ENCODE peak calls at places on chromosome X, in nine cellular contexts. D, X, V, A, M, N, J, B and Z are unnamed samples.

GRCh38 chrX:132068405-132068804 is 45.3 kb downstream of the STK26 start:
- DNase-seq in V (peak; percentile 4), N (no peak), B (no peak), J (no peak), D (no peak), M (no peak), A (no peak), X (no peak), Z (no peak)

GRCh38 chrX:107678957-107679740 is 50.8 kb downstream of the PRPS1 start:
- DNase-seq in X (no peak), V (peak; percentile 95), A (no peak), M (peak; percentile 83), J (no peak), D (peak; percentile 40), N (peak; percentile 72), B (peak; percentile 91), Z (peak; percentile 87)

GRCh38 chrX:28888421-28888820 is 301.2 kb downstream of the IL1RAPL1 start:
- DNase-seq in J (no peak), V (peak; percentile 34), B (no peak), D (no peak), A (no peak), X (no peak), N (no peak), M (no peak), Z (no peak)

GRCh38 chrX:31714797-31715196 is 643.0 kb upstream of the FTHL17 start:
- DNase-seq in B (no peak), M (no peak), X (no peak), V (no peak), A (no peak), N (no peak), J (no peak), D (no peak), Z (no peak)

GRCh38 chrX:140190441-140191108 is 225.3 kb upstream of the CXorf66 start:
- DNase-seq in V (no peak), B (no peak), J (no peak), X (no peak), D (no peak), N (no peak), A (no peak), M (no peak), Z (no peak)

GRCh38 chrX:28177202-28177601 is 196.0 kb upstream of the DCAF8L1 start:
- DNase-seq in N (no peak), V (peak; percentile 0), X (no peak), D (peak; percentile 83), J (peak; percentile 74), A (no peak), B (no peak), M (no peak), Z (no peak)

GRCh38 chrX:21528076-21528475 is 130.1 kb downstream of the KLHL34 start:
- DNase-seq in B (no peak), V (peak; percentile 35), M (no peak), N (no peak), J (no peak), D (no peak), X (no peak), A (no peak), Z (no peak)

GRCh38 chrX:66012094-66012534 is 27.8 kb downstream of the VSIG4 start:
- DNase-seq in X (no peak), D (no peak), J (no peak), M (no peak), B (no peak), N (no peak), A (no peak), V (no peak), Z (no peak)

GRCh38 chrX:130184857-130185256 is 13.1 kb downstream of the RAB33A start:
- DNase-seq in A (no peak), D (no peak), N (no peak), B (no peak), V (no peak), J (no peak), X (no peak), M (no peak), Z (no peak)

GRCh38 chrX:16953606-16954211 is 7.3 kb downstream of the REPS2 start:
- DNase-seq in X (no peak), B (no peak), D (no peak), A (no peak), J (no peak), N (no peak), M (no peak), V (no peak), Z (no peak)

GRCh38 chrX:100895365-100896075 is 21.4 kb upstream of the NOX1 start:
- DNase-seq in X (no peak), M (no peak), J (peak; percentile 28), D (peak; percentile 72), A (peak; percentile 5), B (no peak), V (peak; percentile 59), N (no peak), Z (no peak)

GRCh38 chrX:80181079-80181478 is 166.5 kb downstream of the TBX22 start:
- DNase-seq in M (no peak), V (no peak), J (peak; percentile 1), D (peak; percentile 60), A (no peak), B (no peak), X (no peak), N (no peak), Z (no peak)

GRCh38 chrX:50114113-50114512 is 86.7 kb downstream of the AKAP4 start:
- DNase-seq in N (no peak), M (no peak), A (no peak), B (no peak), V (no peak), J (no peak), D (peak; percentile 47), X (no peak), Z (no peak)

GRCh38 chrX:48498374-48498809 is 10.4 kb upstream of the PORCN start:
- DNase-seq in D (no peak), J (no peak), M (no peak), A (no peak), N (no peak), B (peak; percentile 10), V (peak; percentile 72), X (peak; percentile 45), Z (no peak)

GRCh38 chrX:38986586-38986985 is 185.3 kb downstream of the MID1IP1 start:
- DNase-seq in N (no peak), J (peak; percentile 11), D (peak; percentile 60), A (no peak), B (no peak), M (no peak), X (no peak), V (no peak), Z (no peak)

GRCh38 chrX:43349363-43349762 is 306.7 kb upstream of the MAOA start:
- DNase-seq in D (peak; percentile 88), N (no peak), X (no peak), M (no peak), J (peak; percentile 46), B (no peak), V (peak; percentile 35), A (no peak), Z (no peak)

GRCh38 chrX:1727531-1728027 is 112.7 kb downstream of the ASMT start:
- DNase-seq in B (no peak), D (peak; percentile 82), A (no peak), M (no peak), J (no peak), N (no peak), X (peak; percentile 4), V (peak; percentile 25), Z (no peak)

GRCh38 chrX:130110379-130111219 is at the start of gene ELF4:
- DNase-seq in M (peak; percentile 50), D (peak; percentile 68), X (no peak), A (no peak), B (peak; percentile 71), N (peak; percentile 85), J (peak; percentile 20), V (peak; percentile 46), Z (peak; percentile 56)

GRCh38 chrX:153875391-153876111 is 10.4 kb downstream of the L1CAM start:
- DNase-seq in X (no peak), A (no peak), D (peak; percentile 91), J (peak; percentile 70), B (peak; percentile 65), V (peak; percentile 26), M (peak; percentile 38), N (peak; percentile 86), Z (peak; percentile 35)

DNA sequence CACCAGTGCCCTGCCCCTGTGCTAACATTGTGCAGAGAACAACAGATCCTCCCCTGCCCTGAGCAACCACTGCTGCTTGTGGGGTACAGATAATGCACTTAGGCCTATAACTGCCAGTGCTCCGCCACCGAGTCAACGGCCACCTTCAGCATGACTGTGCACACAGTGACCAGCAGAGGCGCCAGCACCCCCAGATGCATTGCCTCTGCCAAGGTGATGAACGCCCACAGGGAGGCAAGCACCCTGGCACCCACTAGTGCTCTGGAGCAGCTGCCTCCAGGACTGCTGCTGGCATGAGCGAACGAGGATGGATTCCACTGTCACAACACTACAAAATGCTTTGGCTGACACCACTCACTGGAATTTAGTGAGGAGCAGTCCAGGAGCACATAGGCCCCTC is 38.2 kb downstream of the SPIN2B start:
- DNase-seq in A (no peak), B (no peak), M (no peak), N (no peak), D (peak; percentile 54), X (no peak), J (no peak), V (no peak), Z (no peak)
- TF ChIP-seq CTCF in A (no peak), B (no peak), M (no peak), N (no peak), D (no peak), X (peak; percentile 4), J (no peak), V (no peak), Z (no peak)

GRCh38 chrX:110847334-110847733 is 51.7 kb upstream of the CHRDL1 start:
- DNase-seq in M (no peak), N (no peak), D (peak; percentile 43), V (peak; percentile 70), B (no peak), A (peak; percentile 4), X (peak; percentile 33), J (peak; percentile 81), Z (no peak)
- TF ChIP-seq CTCF in M (peak; percentile 76), N (peak; percentile 67), D (peak; percentile 86), V (peak; percentile 25), B (peak; percentile 42), A (peak; percentile 52), X (peak; percentile 48), J (peak; percentile 42), Z (peak; percentile 66)

GRCh38 chrX:122771933-122772332 is 412.1 kb upstream of the GRIA3 start:
- DNase-seq in N (no peak), J (no peak), X (no peak), D (no peak), V (no peak), B (no peak), A (no peak), M (no peak), Z (no peak)

GRCh38 chrX:122777766-122778165 is 406.3 kb upstream of the GRIA3 start:
- DNase-seq in B (no peak), X (no peak), M (no peak), N (no peak), A (no peak), V (peak; percentile 4), D (no peak), J (no peak), Z (no peak)
- TF ChIP-seq CTCF in B (no peak), X (no peak), M (no peak), N (no peak), A (no peak), V (no peak), D (peak; percentile 57), J (no peak), Z (no peak)

DNA sequence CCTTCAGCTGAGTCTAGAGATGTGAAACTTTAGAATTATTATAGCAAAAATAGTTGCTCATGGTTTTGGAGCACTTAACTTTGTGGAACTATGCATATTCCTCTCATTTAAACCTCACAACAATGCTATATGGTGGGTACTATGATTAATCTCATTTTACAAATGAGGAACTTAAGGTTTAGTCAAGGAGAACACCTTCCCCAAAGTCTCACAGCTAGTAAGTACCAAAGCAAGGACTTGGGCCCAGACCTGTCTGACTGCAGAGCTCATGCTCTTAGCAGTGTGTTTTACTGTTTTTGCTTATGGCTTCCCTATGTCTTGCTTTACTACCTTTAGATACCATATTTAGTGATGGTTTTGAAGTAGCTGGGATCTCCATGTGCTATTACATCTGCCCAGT is 5.1 kb downstream of the UBE2A start:
- DNase-seq in N (no peak), B (no peak), D (no peak), M (no peak), V (no peak), X (no peak), A (no peak), J (no peak), Z (no peak)
- TF ChIP-seq CTCF in N (no peak), B (no peak), D (no peak), M (no peak), V (no peak), X (no peak), A (no peak), J (no peak), Z (no peak)